ENCODE peak calls at places on chromosomes 4 and X, in six cellular contexts. One of them, this sample, is unnamed.

GRCh38 chr4:150874386-150875226 is 140.5 kb downstream of the LRBA start:
- DNase-seq in astrocyte: peak; percentile 16
- DNase-seq in GM23338: no peak
- DNase-seq in mammary epithelial cell: peak; percentile 5
- DNase-seq in IMR-90: no peak
- DNase-seq in neural progenitor cell: no peak
- DNase-seq in this sample: no peak

GRCh38 chr4:6402566-6403399 is 69.6 kb downstream of the PPP2R2C start:
- DNase-seq in mammary epithelial cell: no peak
- DNase-seq in IMR-90: no peak
- DNase-seq in GM23338: peak; percentile 53
- DNase-seq in neural progenitor cell: peak; percentile 56
- DNase-seq in astrocyte: no peak
- DNase-seq in this sample: no peak

GRCh38 chr4:6676722-6677558 is 16.7 kb upstream of the S100P start:
- DNase-seq in IMR-90: no peak
- DNase-seq in GM23338: no peak
- DNase-seq in astrocyte: no peak
- DNase-seq in neural progenitor cell: no peak
- DNase-seq in mammary epithelial cell: no peak
- DNase-seq in this sample: no peak

GRCh38 chrX:85375333-85375738 is 4.1 kb downstream of the POF1B start:
- DNase-seq in IMR-90: no peak
- DNase-seq in neural progenitor cell: no peak
- DNase-seq in GM23338: no peak
- DNase-seq in astrocyte: no peak
- DNase-seq in mammary epithelial cell: no peak
- DNase-seq in this sample: no peak

GRCh38 chr4:123956204-123956603 is 559.6 kb downstream of the SPRY1 start:
- DNase-seq in neural progenitor cell: no peak
- DNase-seq in GM23338: no peak
- DNase-seq in astrocyte: no peak
- DNase-seq in mammary epithelial cell: no peak
- DNase-seq in IMR-90: no peak
- DNase-seq in this sample: no peak

GRCh38 chr4:168480991-168481588 is 798 bp upstream of the DDX60L start:
- DNase-seq in astrocyte: peak; percentile 83
- DNase-seq in IMR-90: peak; percentile 85
- DNase-seq in neural progenitor cell: no peak
- DNase-seq in GM23338: no peak
- DNase-seq in mammary epithelial cell: peak; percentile 81
- DNase-seq in this sample: peak; percentile 71

GRCh38 chr4:140367738-140368137 is 5.7 kb upstream of the SCOC start:
- DNase-seq in mammary epithelial cell: peak; percentile 46
- DNase-seq in astrocyte: peak; percentile 65
- DNase-seq in GM23338: no peak
- DNase-seq in IMR-90: peak; percentile 58
- DNase-seq in neural progenitor cell: no peak
- DNase-seq in this sample: no peak

GRCh38 chr4:105598044-105598443 is 45.6 kb downstream of the ARHGEF38 start:
- DNase-seq in IMR-90: no peak
- DNase-seq in mammary epithelial cell: no peak
- DNase-seq in neural progenitor cell: no peak
- DNase-seq in astrocyte: no peak
- DNase-seq in GM23338: no peak
- DNase-seq in this sample: no peak

GRCh38 chr4:3483471-3483921 is 20.4 kb downstream of the DOK7 start:
- DNase-seq in mammary epithelial cell: no peak
- DNase-seq in GM23338: no peak
- DNase-seq in astrocyte: peak; percentile 31
- DNase-seq in IMR-90: no peak
- DNase-seq in neural progenitor cell: peak; percentile 82
- DNase-seq in this sample: no peak

GRCh38 chr4:186347743-186348142 is 81.8 kb downstream of the F11 start:
- DNase-seq in mammary epithelial cell: no peak
- DNase-seq in neural progenitor cell: peak; percentile 20
- DNase-seq in IMR-90: no peak
- DNase-seq in astrocyte: no peak
- DNase-seq in GM23338: peak; percentile 21
- DNase-seq in this sample: no peak

GRCh38 chrX:43939187-43939926 is 33.8 kb downstream of the NDP start:
- DNase-seq in IMR-90: peak; percentile 3
- DNase-seq in neural progenitor cell: no peak
- DNase-seq in GM23338: no peak
- DNase-seq in mammary epithelial cell: no peak
- DNase-seq in astrocyte: peak; percentile 5
- DNase-seq in this sample: no peak

GRCh38 chrX:27966492-27966891 is 14.8 kb downstream of the DCAF8L1 start:
- DNase-seq in IMR-90: no peak
- DNase-seq in GM23338: no peak
- DNase-seq in astrocyte: no peak
- DNase-seq in neural progenitor cell: no peak
- DNase-seq in mammary epithelial cell: peak; percentile 29
- DNase-seq in this sample: no peak

GRCh38 chrX:46260502-46260901 is 284.7 kb downstream of the ZNF674 start:
- DNase-seq in GM23338: no peak
- DNase-seq in mammary epithelial cell: peak; percentile 97
- DNase-seq in IMR-90: no peak
- DNase-seq in astrocyte: peak; percentile 34
- DNase-seq in neural progenitor cell: no peak
- DNase-seq in this sample: no peak

GRCh38 chr4:165872443-165873297 is at the start of gene TLL1:
- DNase-seq in mammary epithelial cell: peak; percentile 45
- DNase-seq in IMR-90: no peak
- DNase-seq in GM23338: peak; percentile 46
- DNase-seq in neural progenitor cell: peak; percentile 42
- DNase-seq in astrocyte: peak; percentile 16
- DNase-seq in this sample: no peak

GRCh38 chrX:149490100-149490499 is 15.0 kb downstream of the IDS start:
- DNase-seq in neural progenitor cell: no peak
- DNase-seq in GM23338: no peak
- DNase-seq in IMR-90: peak; percentile 25
- DNase-seq in astrocyte: peak; percentile 8
- DNase-seq in mammary epithelial cell: no peak
- DNase-seq in this sample: no peak

GRCh38 chrX:72621163-72621562 is 48.5 kb upstream of the HDAC8 start:
- DNase-seq in mammary epithelial cell: no peak
- DNase-seq in GM23338: no peak
- DNase-seq in neural progenitor cell: no peak
- DNase-seq in IMR-90: no peak
- DNase-seq in astrocyte: no peak
- DNase-seq in this sample: no peak

GRCh38 chrX:47232803-47233332 is at the start of gene USP11:
- DNase-seq in astrocyte: peak; percentile 15
- DNase-seq in IMR-90: peak; percentile 51
- DNase-seq in neural progenitor cell: peak; percentile 83
- DNase-seq in GM23338: peak; percentile 64
- DNase-seq in mammary epithelial cell: no peak
- DNase-seq in this sample: peak; percentile 84

GRCh38 chr4:74996996-74997395 is 64.1 kb downstream of the PARM1 start:
- DNase-seq in astrocyte: no peak
- DNase-seq in GM23338: no peak
- DNase-seq in neural progenitor cell: no peak
- DNase-seq in IMR-90: no peak
- DNase-seq in mammary epithelial cell: peak; percentile 8
- DNase-seq in this sample: no peak

GRCh38 chr4:118918388-118918787 is 29.7 kb downstream of the SYNPO2 start:
- DNase-seq in mammary epithelial cell: peak; percentile 56
- DNase-seq in GM23338: no peak
- DNase-seq in neural progenitor cell: no peak
- DNase-seq in astrocyte: peak; percentile 92
- DNase-seq in IMR-90: peak; percentile 94
- DNase-seq in this sample: no peak

GRCh38 chr4:6282247-6282646 is 12.6 kb downstream of the WFS1 start:
- DNase-seq in IMR-90: peak; percentile 62
- DNase-seq in GM23338: no peak
- DNase-seq in neural progenitor cell: no peak
- DNase-seq in astrocyte: peak; percentile 16
- DNase-seq in mammary epithelial cell: no peak
- DNase-seq in this sample: no peak

GRCh38 chr4:16627999-16628398 is 270.4 kb downstream of the LDB2 start:
- DNase-seq in IMR-90: peak; percentile 95
- DNase-seq in GM23338: no peak
- DNase-seq in astrocyte: peak; percentile 96
- DNase-seq in mammary epithelial cell: peak; percentile 1
- DNase-seq in neural progenitor cell: no peak
- DNase-seq in this sample: no peak

GRCh38 chr4:185120631-185120946 is 22.5 kb upstream of the SLC25A4 start:
- DNase-seq in neural progenitor cell: no peak
- DNase-seq in mammary epithelial cell: no peak
- DNase-seq in astrocyte: no peak
- DNase-seq in IMR-90: no peak
- DNase-seq in GM23338: no peak
- DNase-seq in this sample: no peak

GRCh38 chr4:185123479-185123878 is 19.6 kb upstream of the SLC25A4 start:
- DNase-seq in GM23338: no peak
- DNase-seq in mammary epithelial cell: no peak
- DNase-seq in neural progenitor cell: no peak
- DNase-seq in astrocyte: no peak
- DNase-seq in IMR-90: no peak
- DNase-seq in this sample: no peak

GRCh38 chr4:185117300-185117934 is 25.6 kb upstream of the SLC25A4 start:
- DNase-seq in neural progenitor cell: no peak
- DNase-seq in IMR-90: no peak
- DNase-seq in mammary epithelial cell: no peak
- DNase-seq in GM23338: no peak
- DNase-seq in astrocyte: no peak
- DNase-seq in this sample: no peak

GRCh38 chr4:185122681-185123345 is 20.3 kb upstream of the SLC25A4 start:
- DNase-seq in IMR-90: no peak
- DNase-seq in astrocyte: peak; percentile 28
- DNase-seq in neural progenitor cell: no peak
- DNase-seq in mammary epithelial cell: peak; percentile 38
- DNase-seq in GM23338: no peak
- DNase-seq in this sample: no peak

GRCh38 chr4:185119927-185120630 is 23.0 kb upstream of the SLC25A4 start:
- DNase-seq in mammary epithelial cell: no peak
- DNase-seq in IMR-90: peak; percentile 27
- DNase-seq in GM23338: no peak
- DNase-seq in astrocyte: peak; percentile 20
- DNase-seq in neural progenitor cell: no peak
- DNase-seq in this sample: no peak
- H2AFZ ChIP-seq in mammary epithelial cell: no peak overlapping the region
- H2AFZ ChIP-seq in IMR-90: no peak overlapping the region
- H2AFZ ChIP-seq in GM23338: peak overlapping the region; percentile 54
- H2AFZ ChIP-seq in astrocyte: peak overlapping the region; percentile 15
- H2AFZ ChIP-seq in neural progenitor cell: no peak overlapping the region
- H2AFZ ChIP-seq in this sample: no peak overlapping the region

DNA sequence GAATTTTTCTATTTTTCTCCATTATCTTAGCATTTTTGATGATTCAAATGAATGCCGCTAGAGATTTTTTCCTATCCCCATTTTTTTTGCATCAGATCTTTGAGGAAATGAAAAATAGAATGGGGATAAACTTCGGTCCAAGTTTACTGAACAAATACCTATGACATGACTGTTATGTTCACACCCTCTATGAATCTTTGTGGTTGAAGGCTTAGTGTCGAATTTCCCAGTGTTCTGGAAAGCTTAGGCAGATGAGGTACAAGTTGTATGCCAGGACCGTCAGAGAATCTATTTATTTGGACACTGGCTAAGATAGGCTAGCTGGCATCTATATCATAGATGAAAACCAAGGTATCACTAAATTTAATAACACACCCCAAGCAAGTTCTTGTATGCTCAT is 123.4 kb downstream of the SPCS3 start:
- DNase-seq in IMR-90: peak; percentile 96
- DNase-seq in neural progenitor cell: no peak
- DNase-seq in astrocyte: peak; percentile 98
- DNase-seq in mammary epithelial cell: peak; percentile 91
- DNase-seq in GM23338: no peak
- DNase-seq in this sample: no peak
- H2AFZ ChIP-seq in IMR-90: no peak overlapping the region
- H2AFZ ChIP-seq in neural progenitor cell: no peak overlapping the region
- H2AFZ ChIP-seq in astrocyte: no peak overlapping the region
- H2AFZ ChIP-seq in mammary epithelial cell: no peak overlapping the region
- H2AFZ ChIP-seq in GM23338: no peak overlapping the region
- H2AFZ ChIP-seq in this sample: no peak overlapping the region

DNA sequence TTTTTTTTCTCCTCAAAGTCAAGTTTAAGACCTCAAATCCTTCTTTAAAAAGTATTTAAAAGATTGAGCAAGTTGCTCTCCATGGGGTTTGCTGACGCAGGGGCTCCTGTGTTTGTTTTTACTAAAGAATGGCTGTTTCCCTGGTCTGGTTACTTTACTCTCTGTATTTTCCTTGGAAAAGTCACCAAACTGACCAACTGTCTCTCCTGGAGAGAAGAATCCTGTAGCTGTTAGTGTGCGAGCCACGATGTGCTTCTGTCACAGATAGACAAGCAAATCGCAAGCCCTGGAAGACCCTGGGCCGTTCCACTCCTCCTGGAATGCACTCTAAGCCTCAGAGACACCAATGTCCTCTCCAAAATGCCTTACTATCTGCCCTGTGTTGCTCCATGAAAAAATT is 212.1 kb downstream of the CHIC2 start:
- DNase-seq in mammary epithelial cell: no peak
- DNase-seq in GM23338: peak; percentile 17
- DNase-seq in IMR-90: peak; percentile 81
- DNase-seq in astrocyte: peak; percentile 32
- DNase-seq in neural progenitor cell: no peak
- DNase-seq in this sample: no peak
- H2AFZ ChIP-seq in mammary epithelial cell: no peak overlapping the region
- H2AFZ ChIP-seq in GM23338: peak overlapping the region; percentile 61
- H2AFZ ChIP-seq in IMR-90: peak overlapping the region; percentile 33
- H2AFZ ChIP-seq in astrocyte: no peak overlapping the region
- H2AFZ ChIP-seq in neural progenitor cell: no peak overlapping the region
- H2AFZ ChIP-seq in this sample: no peak overlapping the region

GRCh38 chr4:17811078-17811603 is 362 bp downstream of the NCAPG start:
- DNase-seq in IMR-90: no peak
- DNase-seq in neural progenitor cell: no peak
- DNase-seq in GM23338: no peak
- DNase-seq in mammary epithelial cell: no peak
- DNase-seq in astrocyte: no peak
- DNase-seq in this sample: peak; percentile 46

GRCh38 chr4:17814140-17814539 is 3.4 kb downstream of the NCAPG start:
- DNase-seq in GM23338: no peak
- DNase-seq in IMR-90: peak; percentile 59
- DNase-seq in mammary epithelial cell: no peak
- DNase-seq in neural progenitor cell: no peak
- DNase-seq in astrocyte: peak; percentile 65
- DNase-seq in this sample: no peak

GRCh38 chr4:17810260-17811077 is at the start of the genes DCAF16 and NCAPG:
- DNase-seq in IMR-90: peak; percentile 99
- DNase-seq in mammary epithelial cell: peak; percentile 99
- DNase-seq in neural progenitor cell: peak; percentile 99
- DNase-seq in astrocyte: peak; percentile 96
- DNase-seq in GM23338: peak; percentile 99
- DNase-seq in this sample: peak; percentile 99

GRCh38 chr4:17812801-17813200 is 2.0 kb downstream of the NCAPG start:
- DNase-seq in mammary epithelial cell: no peak
- DNase-seq in GM23338: no peak
- DNase-seq in neural progenitor cell: no peak
- DNase-seq in IMR-90: no peak
- DNase-seq in astrocyte: no peak
- DNase-seq in this sample: no peak

DNA sequence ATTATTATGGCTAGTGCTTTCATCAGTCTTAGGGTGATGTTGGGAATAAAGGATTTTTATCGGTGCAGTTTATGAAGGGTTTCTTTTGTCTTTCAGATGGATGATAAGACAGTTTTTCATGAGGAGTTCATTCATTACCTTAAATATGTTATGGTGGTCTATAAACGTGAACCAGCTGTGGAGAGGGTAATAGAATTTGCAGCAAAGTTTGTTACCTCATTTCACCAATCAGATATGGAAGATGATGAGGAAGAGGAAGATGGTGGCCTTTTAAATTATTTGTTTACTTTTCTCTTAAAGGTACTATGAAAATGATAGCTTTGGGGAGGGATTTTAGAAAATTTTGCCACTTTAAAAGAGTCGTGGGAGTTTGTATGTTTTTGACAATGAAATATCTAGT is 1.3 kb downstream of the NCAPG start:
- DNase-seq in mammary epithelial cell: no peak
- DNase-seq in astrocyte: no peak
- DNase-seq in neural progenitor cell: no peak
- DNase-seq in IMR-90: no peak
- DNase-seq in GM23338: no peak
- DNase-seq in this sample: no peak
- H2AFZ ChIP-seq in mammary epithelial cell: no peak overlapping the region
- H2AFZ ChIP-seq in astrocyte: peak overlapping the region; percentile 87
- H2AFZ ChIP-seq in neural progenitor cell: no peak overlapping the region
- H2AFZ ChIP-seq in IMR-90: no peak overlapping the region
- H2AFZ ChIP-seq in GM23338: no peak overlapping the region
- H2AFZ ChIP-seq in this sample: no peak overlapping the region